ENCODE peak calls at places on chromosomes 3 and 15, in ten cellular contexts. G, B, L, I, D, F, H, R, E and T are unnamed samples.

GRCh38 chr15:54559405-54560064 is 581.3 kb downstream of the UNC13C start:
- DNase-seq in G (no peak), D (no peak), R (no peak), H (no peak), F (no peak), L (no peak), E (no peak), B (peak; percentile 40), I (no peak), T (no peak)

GRCh38 chr15:60830479-60830878 is 351.5 kb upstream of the ICE2 start:
- DNase-seq in G (no peak), R (peak; percentile 49), D (no peak), F (peak; percentile 32), I (no peak), L (no peak), H (no peak), E (no peak), B (no peak), T (no peak)

GRCh38 chr15:60720493-60721231 is 241.7 kb upstream of the ICE2 start:
- DNase-seq in D (no peak), E (no peak), I (no peak), H (no peak), B (no peak), F (no peak), R (no peak), L (peak; percentile 19), G (no peak), T (no peak)

GRCh38 chr3:58899159-58899952 is 150.5 kb downstream of the CFAP20DC start:
- DNase-seq in D (peak; percentile 27), L (no peak), H (peak; percentile 33), I (peak; percentile 54), G (no peak), R (no peak), E (peak; percentile 39), F (no peak), B (peak; percentile 68), T (no peak)

GRCh38 chr3:56990295-56991015 is 70.0 kb upstream of the SPATA12 start:
- DNase-seq in B (no peak), H (no peak), F (no peak), R (no peak), I (no peak), G (no peak), D (no peak), L (no peak), E (no peak), T (no peak)

GRCh38 chr3:141764946-141765345 is 1.7 kb downstream of the GRK7 start:
- DNase-seq in H (no peak), I (no peak), F (peak; percentile 21), L (no peak), B (no peak), E (peak; percentile 74), R (no peak), G (no peak), D (no peak), T (no peak)

GRCh38 chr3:17737591-17737990 is 4.8 kb downstream of the TBC1D5 start:
- DNase-seq in R (no peak), H (no peak), I (no peak), D (no peak), B (no peak), E (no peak), L (no peak), G (no peak), F (no peak), T (no peak)

GRCh38 chr3:4627651-4628375 is 134.7 kb downstream of the ITPR1 start:
- DNase-seq in I (no peak), G (no peak), R (no peak), B (no peak), D (no peak), H (no peak), E (no peak), F (no peak), L (no peak), T (no peak)

GRCh38 chr15:39944711-39945110 is 10.8 kb downstream of the EIF2AK4 start:
- DNase-seq in B (no peak), D (no peak), G (peak; percentile 84), H (no peak), E (no peak), L (no peak), I (no peak), R (peak; percentile 52), F (peak; percentile 97), T (peak; percentile 94)

GRCh38 chr3:36380171-36381031 is at the start of gene STAC:
- DNase-seq in L (no peak), E (peak; percentile 23), H (peak; percentile 4), R (no peak), D (peak; percentile 34), B (peak; percentile 40), F (no peak), I (no peak), G (no peak), T (no peak)

GRCh38 chr15:74320358-74321247 is 46.8 kb downstream of the CYP11A1 start:
- DNase-seq in R (no peak), I (peak; percentile 64), H (peak; percentile 71), B (peak; percentile 72), D (peak; percentile 72), L (no peak), E (peak; percentile 58), F (peak; percentile 45), G (no peak), T (no peak)

GRCh38 chr15:40759961-40760360 is 3.9 kb upstream of the GCHFR start:
- DNase-seq in D (no peak), I (no peak), B (no peak), E (no peak), G (no peak), L (no peak), H (no peak), R (no peak), F (no peak), T (no peak)

GRCh38 chr3:99783009-99783573 is 34.6 kb upstream of the CMSS1 start:
- DNase-seq in B (no peak), F (peak; percentile 94), E (no peak), R (peak; percentile 86), H (no peak), L (no peak), G (peak; percentile 85), D (no peak), I (no peak), T (peak; percentile 91)

GRCh38 chr3:163043074-163043473 is 1546.5 kb downstream of the OTOL1 start:
- DNase-seq in B (no peak), E (no peak), I (no peak), L (no peak), R (no peak), F (peak; percentile 25), G (no peak), D (no peak), H (no peak), T (no peak)

GRCh38 chr3:175989161-175989560 is 1130.0 kb downstream of the NAALADL2 start:
- DNase-seq in H (no peak), F (no peak), E (no peak), L (no peak), B (no peak), R (no peak), I (no peak), G (no peak), D (no peak), T (no peak)

GRCh38 chr3:190585771-190586630 is 72.1 kb downstream of the IL1RAP start:
- DNase-seq in H (peak; percentile 56), G (peak; percentile 68), L (no peak), E (no peak), B (no peak), R (peak; percentile 47), I (peak; percentile 19), D (peak; percentile 22), F (peak; percentile 94), T (no peak)

GRCh38 chr3:170233532-170233931 is 11.3 kb downstream of the PRKCI start:
- DNase-seq in H (peak; percentile 44), B (no peak), G (peak; percentile 68), F (peak; percentile 94), E (no peak), R (peak; percentile 67), I (no peak), L (no peak), D (no peak), T (peak; percentile 23)

GRCh38 chr3:148331111-148331818 is 366.4 kb upstream of the AGTR1 start:
- DNase-seq in G (no peak), F (peak; percentile 45), B (no peak), R (no peak), E (no peak), D (no peak), H (no peak), L (no peak), I (no peak), T (no peak)

GRCh38 chr15:39400821-39401550 is 179.9 kb upstream of the THBS1 start:
- DNase-seq in R (no peak), H (no peak), E (no peak), F (no peak), G (no peak), I (no peak), B (no peak), L (no peak), D (no peak), T (no peak)

GRCh38 chr3:159650751-159651150 is 337.9 kb upstream of the IL12A start:
- DNase-seq in D (no peak), B (no peak), E (no peak), H (no peak), F (no peak), G (no peak), R (no peak), L (no peak), I (no peak), T (no peak)